ENCODE peak calls at places on chromosomes 7 and 10, in eight cellular contexts. X is PC-3, G is GM23248, P is hepatocyte, D is neural progenitor cell, J is HCT116, B is SK-N-SH, T is OCI-LY7. A is an unnamed sample.

GRCh38 chr10:125460326-125460725 is 222.6 kb downstream of the TEX36 start:
- DNase-seq in X (no peak), G (no peak), P (no peak), D (no peak), J (no peak), B (no peak), T (no peak), A (no peak)

GRCh38 chr7:6294839-6295238 is 22.4 kb upstream of the CYTH3 start:
- DNase-seq in X (no peak), G (no peak), P (no peak), D (no peak), J (no peak), B (no peak), T (no peak), A (no peak)

GRCh38 chr10:29240991-29241660 is 47.7 kb upstream of the LYZL1 start:
- DNase-seq in X (no peak), G (no peak), P (no peak), D (no peak), J (no peak), B (peak; percentile 31), T (no peak), A (no peak)

GRCh38 chr7:81280531-81280930 is 361.7 kb upstream of the SEMA3C start:
- DNase-seq in X (peak; percentile 14), G (peak; percentile 4), P (no peak), D (no peak), J (no peak), B (no peak), T (no peak), A (no peak)

GRCh38 chr7:33155811-33156210 is 26.4 kb downstream of the BBS9 start:
- DNase-seq in X (no peak), G (peak; percentile 83), P (no peak), D (no peak), J (no peak), B (no peak), T (no peak), A (no peak)

GRCh38 chr7:33601884-33602283 is 303.5 kb upstream of the BMPER start:
- DNase-seq in X (no peak), G (no peak), P (no peak), D (no peak), J (no peak), B (no peak), T (no peak), A (no peak)

GRCh38 chr7:44396931-44397525 is 71.6 kb upstream of the CAMK2B start:
- DNase-seq in X (no peak), G (no peak), P (no peak), D (no peak), J (no peak), B (no peak), T (no peak), A (no peak)

GRCh38 chr7:122412886-122413285 is 108.3 kb upstream of the FEZF1 start:
- DNase-seq in X (no peak), G (peak; percentile 35), P (peak; percentile 50), D (no peak), J (no peak), B (no peak), T (no peak), A (no peak)

GRCh38 chr7:81482600-81483186 is 287.2 kb downstream of the HGF start:
- DNase-seq in X (peak; percentile 55), G (peak; percentile 55), P (no peak), D (peak; percentile 25), J (peak; percentile 23), B (peak; percentile 35), T (peak; percentile 34), A (peak; percentile 37)

GRCh38 chr7:131210618-131211017 is 117.1 kb upstream of the MKLN1 start:
- DNase-seq in X (no peak), G (no peak), P (no peak), D (no peak), J (no peak), B (no peak), T (no peak), A (no peak)
- TF ChIP-seq EZH2phosphoT487 in X (no peak), G (no peak), P (no peak), D (no peak), J (no peak), B (no peak), T (no peak), A (no peak)

DNA sequence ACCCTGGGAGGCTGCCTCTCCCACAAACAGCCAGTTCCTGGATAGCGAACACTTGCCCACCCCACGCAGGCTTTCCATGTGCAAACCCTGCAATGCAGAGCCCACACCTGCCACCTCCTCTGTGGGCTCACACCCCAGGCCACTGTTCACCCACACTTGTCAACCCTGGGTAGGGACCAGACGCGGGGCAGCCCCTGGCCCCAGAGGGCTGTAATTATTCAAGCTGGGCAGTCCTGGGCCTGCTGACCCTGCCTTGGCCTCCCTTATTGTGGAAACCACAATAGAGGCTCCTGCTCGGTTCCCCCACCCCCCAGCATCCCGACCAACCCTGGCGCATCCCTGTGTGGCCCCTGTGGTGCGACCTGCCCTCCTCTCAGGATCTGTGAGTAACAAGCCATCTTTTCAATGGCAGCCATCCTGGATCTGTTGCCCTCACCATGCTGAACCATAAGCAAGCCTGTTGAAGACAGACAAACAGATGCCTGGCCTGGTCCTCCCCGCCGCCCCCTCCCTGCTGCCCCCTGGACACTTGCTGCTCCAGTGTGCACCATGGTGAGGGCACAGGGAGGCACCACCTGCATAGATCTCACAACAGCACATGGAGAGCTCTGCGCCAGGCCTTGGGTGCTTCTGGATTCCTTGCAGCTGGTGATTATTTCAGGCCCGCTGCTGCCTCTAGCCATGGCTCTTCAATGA is 15.8 kb upstream of the UBE3C start:
- DNase-seq in X (no peak), G (no peak), P (no peak), D (peak; percentile 55), J (no peak), B (peak; percentile 40), T (no peak), A (no peak)
- H2AFZ ChIP-seq in X (no peak overlapping the region), G (no peak overlapping the region), P (no peak overlapping the region), D (peak overlapping the region; percentile 29), J (no peak overlapping the region), B (no peak overlapping the region), T (no peak overlapping the region), A (peak overlapping the region; percentile 63)

GRCh38 chr10:122565766-122566206 is 5.2 kb downstream of the DMBT1 start:
- DNase-seq in X (peak; percentile 88), G (peak; percentile 84), P (peak; percentile 89), D (peak; percentile 83), J (peak; percentile 85), B (peak; percentile 61), T (peak; percentile 57), A (peak; percentile 89)
- TF ChIP-seq EZH2phosphoT487 in X (no peak), G (no peak), P (no peak), D (no peak), J (no peak), B (no peak), T (no peak), A (no peak)

DNA sequence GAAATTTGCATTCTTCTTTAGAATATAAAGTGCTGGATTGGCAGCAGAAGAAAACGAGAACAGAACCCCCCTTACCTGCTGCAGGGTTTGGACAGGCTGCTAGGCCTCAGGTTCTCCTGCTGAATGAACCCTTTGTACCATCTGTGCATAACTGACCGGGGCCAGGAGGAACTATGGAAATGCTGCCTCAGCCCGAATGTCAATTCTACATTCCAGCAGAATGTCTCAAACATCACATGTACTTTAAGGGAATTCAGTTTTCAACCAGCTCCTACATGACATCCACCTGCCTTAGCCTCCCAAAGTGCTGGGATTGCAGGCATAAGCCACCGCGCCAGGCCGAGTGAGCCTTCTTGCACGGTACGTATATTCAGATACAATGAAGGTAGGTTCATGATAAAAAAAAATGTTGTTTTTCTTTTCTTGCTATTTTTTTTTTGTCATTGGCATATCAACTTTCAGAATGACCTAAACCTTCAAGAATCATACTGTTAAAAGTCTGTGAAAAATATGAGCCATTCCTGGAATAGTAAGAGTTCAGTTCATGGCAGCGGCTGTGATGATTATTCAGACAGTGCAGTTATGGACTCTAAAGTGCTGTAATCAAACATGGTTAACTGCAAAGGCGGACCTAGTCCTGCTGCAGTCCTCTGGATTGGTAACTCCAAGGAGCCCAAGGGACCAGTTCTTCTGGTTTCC is 84.4 kb upstream of the TNS3 start:
- DNase-seq in X (no peak), G (peak; percentile 28), P (no peak), D (no peak), J (no peak), B (no peak), T (no peak), A (no peak)
- H2AFZ ChIP-seq in X (no peak overlapping the region), G (no peak overlapping the region), P (no peak overlapping the region), D (no peak overlapping the region), J (no peak overlapping the region), B (no peak overlapping the region), T (no peak overlapping the region), A (no peak overlapping the region)

GRCh38 chr10:82124713-82125112 is 249.7 kb downstream of the NRG3 start:
- DNase-seq in X (no peak), G (no peak), P (no peak), D (no peak), J (no peak), B (no peak), T (no peak), A (no peak)

DNA sequence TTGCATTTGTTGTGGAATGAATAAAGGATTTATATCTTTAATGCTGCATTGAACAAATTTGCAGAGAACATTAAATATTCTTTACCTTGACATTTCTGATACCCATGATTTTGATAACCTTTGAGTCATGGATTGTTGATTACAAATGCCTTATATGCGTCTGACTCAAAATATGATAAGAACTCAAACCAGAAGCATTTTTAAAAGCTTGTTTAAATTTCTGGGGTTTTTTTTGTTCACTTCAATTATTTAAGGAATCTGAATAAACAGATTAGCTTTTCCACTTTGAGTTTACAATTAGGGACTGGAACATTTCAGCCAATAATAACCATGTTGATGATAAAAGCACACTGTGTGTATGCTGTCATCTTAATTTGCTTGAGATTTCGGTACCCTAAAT is 253.5 kb downstream of the NRG3 start:
- DNase-seq in X (no peak), G (no peak), P (no peak), D (no peak), J (no peak), B (no peak), T (no peak), A (no peak)
- TF ChIP-seq EZH2phosphoT487 in X (no peak), G (no peak), P (no peak), D (no peak), J (no peak), B (no peak), T (no peak), A (no peak)

GRCh38 chr10:3758491-3758970 is 26.5 kb downstream of the KLF6 start:
- DNase-seq in X (no peak), G (no peak), P (no peak), D (no peak), J (no peak), B (no peak), T (no peak), A (no peak)
- H2AFZ ChIP-seq in X (no peak overlapping the region), G (no peak overlapping the region), P (no peak overlapping the region), D (no peak overlapping the region), J (no peak overlapping the region), B (no peak overlapping the region), T (no peak overlapping the region), A (no peak overlapping the region)

A was measured in GM23338.